ENCODE peak calls at places on chromosomes 6 and 20, in five cellular contexts. E is aorta; M is HuH-7; I is activated CD8-positive, alpha-beta T cell treated with anti-CD3 and anti-CD28 coated beads, Interleukin-2, amount 10 ng/mL, durations not matched to agents 7 days and 5 days; R is effector memory CD4-positive, alpha-beta T cell. P is an unnamed sample.

GRCh38 chr6:148265058-148265457 is 77.6 kb upstream of the SASH1 start:
- DNase-seq in E (no peak), R (no peak), I (no peak), M (no peak), P (no peak)

GRCh38 chr6:136031982-136032381 is 180.5 kb downstream of the PDE7B start:
- DNase-seq in R (no peak), E (no peak), M (peak), I (no peak), P (peak)

GRCh38 chr6:43310137-43310536 is 1.5 kb upstream of the CRIP3 start:
- DNase-seq in I (no peak), E (no peak), R (no peak), M (no peak), P (no peak)

GRCh38 chr20:24816431-24816830 is 132.6 kb upstream of the CST7 start:
- DNase-seq in E (peak), I (no peak), R (no peak), M (no peak), P (no peak)

GRCh38 chr20:45098096-45098773 is 2.7 kb downstream of the KCNS1 start:
- DNase-seq in M (no peak), R (no peak), E (no peak), I (no peak), P (no peak)

GRCh38 chr6:1481326-1481725 is 92.0 kb downstream of the FOXF2 start:
- DNase-seq in I (no peak), M (no peak), R (no peak), E (no peak), P (no peak)

GRCh38 chr6:159487636-159488035 is 205.4 kb downstream of the SOD2 start:
- DNase-seq in R (no peak), I (no peak), E (no peak), M (no peak), P (no peak)

GRCh38 chr6:38413097-38413800 is 226.5 kb downstream of the BTBD9 start:
- DNase-seq in I (no peak), R (no peak), E (no peak), M (no peak), P (no peak)

GRCh38 chr6:54238407-54238806 is 69.8 kb upstream of the TINAG start:
- DNase-seq in E (no peak), I (no peak), R (no peak), M (no peak), P (no peak)

GRCh38 chr6:143962644-143962929 is 45.5 kb downstream of the PLAGL1 start:
- DNase-seq in I (no peak), R (no peak), E (no peak), M (no peak), P (no peak)

GRCh38 chr6:32895006-32895345 is 41.0 kb downstream of the PSMB9 start:
- DNase-seq in R (no peak), E (no peak), M (no peak), I (no peak), P (no peak)